ENCODE peak calls at places on chromosomes 5 and 9, in five cellular contexts. C is kidney; Y is stimulated activated CD4-positive, alpha-beta T cell treated with anti-CD3 and anti-CD28 coated beads, Interleukin-1b, Interleukin-23, amount 100 ng/mL, for 4 hours; X is endothelial cell; T is heart right ventricle. S is an unnamed sample.

GRCh38 chr9:19127881-19128719 is 808 bp upstream of the PLIN2 start:
- DNase-seq in Y (peak), C (peak), X (peak), T (peak), S (peak)

GRCh38 chr5:135239461-135240282 is 159.4 kb downstream of the MACROH2A1 start:
- DNase-seq in Y (no peak), X (no peak), C (peak), T (no peak), S (no peak)

GRCh38 chr9:97529363-97530076 is 28.1 kb downstream of the TMOD1 start:
- DNase-seq in C (no peak), Y (no peak), X (no peak), T (no peak), S (no peak)

GRCh38 chr5:172683696-172684464 is 42.8 kb downstream of the NEURL1B start:
- DNase-seq in C (peak), X (peak), Y (peak), T (no peak), S (peak)

GRCh38 chr5:155343468-155343867 is 329.9 kb downstream of the KIF4B start:
- DNase-seq in X (no peak), T (no peak), Y (no peak), C (no peak), S (no peak)

GRCh38 chr5:92769986-92770385 is 811.0 kb downstream of the NR2F1-AS1 start:
- DNase-seq in X (no peak), C (no peak), Y (no peak), T (no peak), S (no peak)

GRCh38 chr5:72543365-72543764 is 36.2 kb upstream of the ZNF366 start:
- DNase-seq in X (no peak), Y (no peak), C (no peak), T (no peak), S (no peak)

GRCh38 chr9:93097496-93098205 is 1.6 kb downstream of the CARD19 start:
- DNase-seq in Y (no peak), C (peak), T (no peak), X (no peak), S (no peak)

GRCh38 chr9:138046641-138047301 is 169.2 kb downstream of the CACNA1B start:
- DNase-seq in X (no peak), T (no peak), Y (no peak), C (no peak), S (no peak)

GRCh38 chr5:76326559-76327351 is 76.3 kb upstream of the IQGAP2 start:
- DNase-seq in T (no peak), X (peak), C (peak), Y (no peak), S (no peak)

GRCh38 chr5:7394889-7395431 is 978 bp upstream of the ADCY2 start:
- DNase-seq in T (no peak), X (peak), C (no peak), Y (no peak), S (no peak)

GRCh38 chr5:98770158-98770910 is 3.1 kb upstream of the RGMB start:
- DNase-seq in X (peak), C (peak), T (peak), Y (peak), S (peak)

GRCh38 chr5:74167206-74167929 is 473.2 kb downstream of the ENC1 start:
- DNase-seq in Y (no peak), T (no peak), C (no peak), X (no peak), S (no peak)

GRCh38 chr9:34558911-34559615 is 30.5 kb downstream of the CNTFR start:
- DNase-seq in T (no peak), X (no peak), Y (no peak), C (no peak), S (no peak)

GRCh38 chr5:77844408-77845272 is 68.5 kb upstream of the TBCA start:
- DNase-seq in T (no peak), Y (no peak), X (peak), C (peak), S (no peak)

GRCh38 chr9:98101868-98102273 is 17.2 kb downstream of the TRIM14 start:
- DNase-seq in X (no peak), Y (peak), C (peak), T (no peak), S (peak)

GRCh38 chr5:5318426-5319205 is 103.9 kb upstream of the ICE1 start:
- DNase-seq in Y (no peak), T (no peak), C (no peak), X (no peak), S (no peak)

GRCh38 chr5:57539281-57539701 is 56.7 kb upstream of the ACTBL2 start:
- DNase-seq in T (no peak), C (no peak), X (no peak), Y (no peak), S (no peak)

GRCh38 chr5:310941-311434 is 10.5 kb upstream of the AHRR start:
- DNase-seq in T (no peak), Y (no peak), C (no peak), X (no peak), S (no peak)

GRCh38 chr5:123351315-123351714 is 71.9 kb downstream of the CEP120 start:
- DNase-seq in Y (no peak), C (no peak), X (no peak), T (no peak), S (no peak)

GRCh38 chr9:32426278-32426939 is 42.0 kb downstream of the ACO1 start:
- DNase-seq in Y (no peak), T (no peak), C (no peak), X (no peak), S (no peak)

GRCh38 chr5:142015781-142016533 is 3.1 kb upstream of the GNPDA1 start:
- DNase-seq in C (no peak), X (no peak), T (no peak), Y (no peak), S (no peak)

GRCh38 chr5:96338089-96338488 is 95.0 kb downstream of the PCSK1 start:
- DNase-seq in T (no peak), C (no peak), Y (no peak), X (no peak), S (no peak)

GRCh38 chr5:173721259-173722232 is 105.1 kb upstream of the BOD1 start:
- DNase-seq in C (no peak), Y (no peak), T (no peak), X (no peak), S (no peak)

GRCh38 chr5:158514961-158515359 is 584.8 kb downstream of the EBF1 start:
- DNase-seq in T (no peak), Y (no peak), C (no peak), X (no peak), S (no peak)

GRCh38 chr5:176152191-176152932 is 85.9 kb upstream of the SIMC1 start:
- DNase-seq in C (no peak), X (no peak), Y (no peak), T (no peak), S (no peak)

GRCh38 chr9:113475992-113476391 is 12.5 kb downstream of the RGS3 start:
- DNase-seq in C (no peak), X (no peak), Y (no peak), T (no peak), S (no peak)

GRCh38 chr5:128397878-128398277 is 140.2 kb downstream of the FBN2 start:
- DNase-seq in T (no peak), X (no peak), Y (no peak), C (no peak), S (no peak)